ENCODE peak calls at places on chromosomes 3 and 15, in four cellular contexts. One of them, this sample, is unnamed.

GRCh38 chr3:110027446-110027845 is 690.1 kb upstream of the DPPA4 start:
- DNase-seq in stimulated activated CD8-positive, alpha-beta memory T cell treated with anti-CD3 and anti-CD28 coated beads, Interleukin-4, amount 100 ng/mL, for 24 hours: no peak
- DNase-seq in EH: peak
- DNase-seq in H7: no peak
- DNase-seq in this sample: peak

GRCh38 chr3:40452876-40453730 is 4.0 kb upstream of the RPL14 start:
- DNase-seq in EH: peak
- DNase-seq in H7: peak
- DNase-seq in stimulated activated CD8-positive, alpha-beta memory T cell treated with anti-CD3 and anti-CD28 coated beads, Interleukin-4, amount 100 ng/mL, for 24 hours: peak
- DNase-seq in this sample: peak

GRCh38 chr15:70220444-70220937 is 122.8 kb upstream of the TLE3 start:
- DNase-seq in stimulated activated CD8-positive, alpha-beta memory T cell treated with anti-CD3 and anti-CD28 coated beads, Interleukin-4, amount 100 ng/mL, for 24 hours: no peak
- DNase-seq in EH: no peak
- DNase-seq in H7: no peak
- DNase-seq in this sample: no peak

GRCh38 chr3:66588340-66588847 is 87.6 kb upstream of the LRIG1 start:
- DNase-seq in stimulated activated CD8-positive, alpha-beta memory T cell treated with anti-CD3 and anti-CD28 coated beads, Interleukin-4, amount 100 ng/mL, for 24 hours: no peak
- DNase-seq in EH: peak
- DNase-seq in H7: no peak
- DNase-seq in this sample: no peak

GRCh38 chr15:65286704-65287514 is at the start of gene PARP16:
- DNase-seq in stimulated activated CD8-positive, alpha-beta memory T cell treated with anti-CD3 and anti-CD28 coated beads, Interleukin-4, amount 100 ng/mL, for 24 hours: peak
- DNase-seq in H7: peak
- DNase-seq in EH: peak
- DNase-seq in this sample: peak

GRCh38 chr3:4999626-5000184 is 20.5 kb downstream of the BHLHE40 start:
- DNase-seq in EH: no peak
- DNase-seq in H7: no peak
- DNase-seq in stimulated activated CD8-positive, alpha-beta memory T cell treated with anti-CD3 and anti-CD28 coated beads, Interleukin-4, amount 100 ng/mL, for 24 hours: no peak
- DNase-seq in this sample: no peak

GRCh38 chr15:66046751-66047150 is 177.5 kb downstream of the RAB11A start:
- DNase-seq in EH: no peak
- DNase-seq in H7: no peak
- DNase-seq in stimulated activated CD8-positive, alpha-beta memory T cell treated with anti-CD3 and anti-CD28 coated beads, Interleukin-4, amount 100 ng/mL, for 24 hours: no peak
- DNase-seq in this sample: no peak

GRCh38 chr3:193418576-193419373 is 40.2 kb upstream of the ATP13A5 start:
- DNase-seq in stimulated activated CD8-positive, alpha-beta memory T cell treated with anti-CD3 and anti-CD28 coated beads, Interleukin-4, amount 100 ng/mL, for 24 hours: no peak
- DNase-seq in EH: no peak
- DNase-seq in H7: no peak
- DNase-seq in this sample: no peak

GRCh38 chr3:139935866-139936817 is 1.2 kb downstream of the CLSTN2 start:
- DNase-seq in stimulated activated CD8-positive, alpha-beta memory T cell treated with anti-CD3 and anti-CD28 coated beads, Interleukin-4, amount 100 ng/mL, for 24 hours: no peak
- DNase-seq in H7: peak
- DNase-seq in EH: peak
- DNase-seq in this sample: peak

GRCh38 chr3:9000041-9000440 is 36.8 kb upstream of the RAD18 start:
- DNase-seq in H7: no peak
- DNase-seq in stimulated activated CD8-positive, alpha-beta memory T cell treated with anti-CD3 and anti-CD28 coated beads, Interleukin-4, amount 100 ng/mL, for 24 hours: no peak
- DNase-seq in EH: no peak
- DNase-seq in this sample: no peak

GRCh38 chr3:10937141-10937825 is 55.3 kb upstream of the SLC6A1 start:
- DNase-seq in stimulated activated CD8-positive, alpha-beta memory T cell treated with anti-CD3 and anti-CD28 coated beads, Interleukin-4, amount 100 ng/mL, for 24 hours: no peak
- DNase-seq in H7: no peak
- DNase-seq in EH: no peak
- DNase-seq in this sample: no peak

GRCh38 chr3:150901793-150902192 is 3.4 kb downstream of the MINDY4B start:
- DNase-seq in EH: no peak
- DNase-seq in stimulated activated CD8-positive, alpha-beta memory T cell treated with anti-CD3 and anti-CD28 coated beads, Interleukin-4, amount 100 ng/mL, for 24 hours: no peak
- DNase-seq in H7: no peak
- DNase-seq in this sample: no peak

GRCh38 chr15:39312984-39313383 is 267.9 kb upstream of the THBS1 start:
- DNase-seq in H7: peak
- DNase-seq in stimulated activated CD8-positive, alpha-beta memory T cell treated with anti-CD3 and anti-CD28 coated beads, Interleukin-4, amount 100 ng/mL, for 24 hours: no peak
- DNase-seq in EH: peak
- DNase-seq in this sample: peak

GRCh38 chr15:95365615-95366107 is 964.8 kb upstream of the NR2F2 start:
- DNase-seq in stimulated activated CD8-positive, alpha-beta memory T cell treated with anti-CD3 and anti-CD28 coated beads, Interleukin-4, amount 100 ng/mL, for 24 hours: no peak
- DNase-seq in H7: no peak
- DNase-seq in EH: no peak
- DNase-seq in this sample: no peak

GRCh38 chr3:57557088-57557537 is 1.0 kb downstream of the PDE12 start:
- DNase-seq in H7: peak
- DNase-seq in stimulated activated CD8-positive, alpha-beta memory T cell treated with anti-CD3 and anti-CD28 coated beads, Interleukin-4, amount 100 ng/mL, for 24 hours: peak
- DNase-seq in EH: peak
- DNase-seq in this sample: peak

GRCh38 chr3:19364150-19364549 is 215.8 kb downstream of the KCNH8 start:
- DNase-seq in EH: no peak
- DNase-seq in stimulated activated CD8-positive, alpha-beta memory T cell treated with anti-CD3 and anti-CD28 coated beads, Interleukin-4, amount 100 ng/mL, for 24 hours: no peak
- DNase-seq in H7: no peak
- DNase-seq in this sample: no peak

GRCh38 chr15:101103589-101103988 is 148.3 kb downstream of the CHSY1 start:
- DNase-seq in EH: no peak
- DNase-seq in H7: peak
- DNase-seq in stimulated activated CD8-positive, alpha-beta memory T cell treated with anti-CD3 and anti-CD28 coated beads, Interleukin-4, amount 100 ng/mL, for 24 hours: no peak
- DNase-seq in this sample: no peak

GRCh38 chr3:153829596-153830170 is 291.5 kb upstream of the ARHGEF26 start:
- DNase-seq in stimulated activated CD8-positive, alpha-beta memory T cell treated with anti-CD3 and anti-CD28 coated beads, Interleukin-4, amount 100 ng/mL, for 24 hours: no peak
- DNase-seq in EH: no peak
- DNase-seq in H7: no peak
- DNase-seq in this sample: peak

GRCh38 chr3:194893121-194893979 is 207.7 kb downstream of the FAM43A start:
- DNase-seq in H7: no peak
- DNase-seq in EH: no peak
- DNase-seq in stimulated activated CD8-positive, alpha-beta memory T cell treated with anti-CD3 and anti-CD28 coated beads, Interleukin-4, amount 100 ng/mL, for 24 hours: no peak
- DNase-seq in this sample: no peak

GRCh38 chr3:122409392-122409791 is 6.5 kb downstream of the WDR5B start:
- DNase-seq in H7: no peak
- DNase-seq in EH: no peak
- DNase-seq in stimulated activated CD8-positive, alpha-beta memory T cell treated with anti-CD3 and anti-CD28 coated beads, Interleukin-4, amount 100 ng/mL, for 24 hours: no peak
- DNase-seq in this sample: no peak

GRCh38 chr3:109346770-109347295 is 9.5 kb upstream of the DPPA4 start:
- DNase-seq in H7: no peak
- DNase-seq in stimulated activated CD8-positive, alpha-beta memory T cell treated with anti-CD3 and anti-CD28 coated beads, Interleukin-4, amount 100 ng/mL, for 24 hours: no peak
- DNase-seq in EH: no peak
- DNase-seq in this sample: no peak

GRCh38 chr15:58880320-58880719 is 53.2 kb downstream of the SLTM start:
- DNase-seq in EH: no peak
- DNase-seq in H7: no peak
- DNase-seq in stimulated activated CD8-positive, alpha-beta memory T cell treated with anti-CD3 and anti-CD28 coated beads, Interleukin-4, amount 100 ng/mL, for 24 hours: no peak
- DNase-seq in this sample: no peak

GRCh38 chr3:183247190-183247589 is 5.9 kb upstream of the B3GNT5 start:
- DNase-seq in EH: peak
- DNase-seq in H7: no peak
- DNase-seq in stimulated activated CD8-positive, alpha-beta memory T cell treated with anti-CD3 and anti-CD28 coated beads, Interleukin-4, amount 100 ng/mL, for 24 hours: no peak
- DNase-seq in this sample: no peak

GRCh38 chr3:71062037-71062919 is 521.2 kb downstream of the FOXP1 start:
- DNase-seq in stimulated activated CD8-positive, alpha-beta memory T cell treated with anti-CD3 and anti-CD28 coated beads, Interleukin-4, amount 100 ng/mL, for 24 hours: no peak
- DNase-seq in EH: peak
- DNase-seq in H7: no peak
- DNase-seq in this sample: peak

GRCh38 chr15:44593042-44593736 is 56.2 kb downstream of the EIF3J start:
- DNase-seq in EH: peak
- DNase-seq in stimulated activated CD8-positive, alpha-beta memory T cell treated with anti-CD3 and anti-CD28 coated beads, Interleukin-4, amount 100 ng/mL, for 24 hours: no peak
- DNase-seq in H7: no peak
- DNase-seq in this sample: peak

GRCh38 chr3:105253225-105253624 is 113.5 kb upstream of the ALCAM start:
- DNase-seq in EH: no peak
- DNase-seq in stimulated activated CD8-positive, alpha-beta memory T cell treated with anti-CD3 and anti-CD28 coated beads, Interleukin-4, amount 100 ng/mL, for 24 hours: no peak
- DNase-seq in H7: no peak
- DNase-seq in this sample: no peak

GRCh38 chr3:149554826-149555225 is 80.3 kb downstream of the TM4SF4 start:
- DNase-seq in EH: peak
- DNase-seq in stimulated activated CD8-positive, alpha-beta memory T cell treated with anti-CD3 and anti-CD28 coated beads, Interleukin-4, amount 100 ng/mL, for 24 hours: no peak
- DNase-seq in H7: no peak
- DNase-seq in this sample: peak

GRCh38 chr3:42498791-42499477 is 3.5 kb upstream of the VIPR1 start:
- DNase-seq in EH: no peak
- DNase-seq in stimulated activated CD8-positive, alpha-beta memory T cell treated with anti-CD3 and anti-CD28 coated beads, Interleukin-4, amount 100 ng/mL, for 24 hours: no peak
- DNase-seq in H7: peak
- DNase-seq in this sample: no peak

GRCh38 chr15:69934607-69935006 is 163.1 kb downstream of the TLE3 start:
- DNase-seq in EH: no peak
- DNase-seq in stimulated activated CD8-positive, alpha-beta memory T cell treated with anti-CD3 and anti-CD28 coated beads, Interleukin-4, amount 100 ng/mL, for 24 hours: no peak
- DNase-seq in H7: no peak
- DNase-seq in this sample: no peak

GRCh38 chr15:57727031-57727430 is 20.5 kb downstream of the POLR2M start:
- DNase-seq in stimulated activated CD8-positive, alpha-beta memory T cell treated with anti-CD3 and anti-CD28 coated beads, Interleukin-4, amount 100 ng/mL, for 24 hours: no peak
- DNase-seq in H7: no peak
- DNase-seq in EH: peak
- DNase-seq in this sample: peak

GRCh38 chr3:140022061-140022781 is 87.2 kb downstream of the CLSTN2 start:
- DNase-seq in H7: no peak
- DNase-seq in EH: no peak
- DNase-seq in stimulated activated CD8-positive, alpha-beta memory T cell treated with anti-CD3 and anti-CD28 coated beads, Interleukin-4, amount 100 ng/mL, for 24 hours: no peak
- DNase-seq in this sample: no peak

GRCh38 chr3:141659821-141660597 is 78.1 kb upstream of the RNF7 start:
- DNase-seq in H7: peak
- DNase-seq in EH: peak
- DNase-seq in stimulated activated CD8-positive, alpha-beta memory T cell treated with anti-CD3 and anti-CD28 coated beads, Interleukin-4, amount 100 ng/mL, for 24 hours: no peak
- DNase-seq in this sample: peak

GRCh38 chr3:176799675-176800074 is 397.6 kb downstream of the TBL1XR1 start:
- DNase-seq in stimulated activated CD8-positive, alpha-beta memory T cell treated with anti-CD3 and anti-CD28 coated beads, Interleukin-4, amount 100 ng/mL, for 24 hours: no peak
- DNase-seq in EH: no peak
- DNase-seq in H7: no peak
- DNase-seq in this sample: no peak

GRCh38 chr15:65400760-65401606 is 21.8 kb downstream of the IGDCC4 start:
- DNase-seq in EH: peak
- DNase-seq in stimulated activated CD8-positive, alpha-beta memory T cell treated with anti-CD3 and anti-CD28 coated beads, Interleukin-4, amount 100 ng/mL, for 24 hours: peak
- DNase-seq in H7: peak
- DNase-seq in this sample: peak

GRCh38 chr3:98890181-98890882 is 11.2 kb downstream of the DCBLD2 start:
- DNase-seq in EH: no peak
- DNase-seq in stimulated activated CD8-positive, alpha-beta memory T cell treated with anti-CD3 and anti-CD28 coated beads, Interleukin-4, amount 100 ng/mL, for 24 hours: no peak
- DNase-seq in H7: no peak
- DNase-seq in this sample: no peak

GRCh38 chr3:13379191-13379830 is 40.8 kb downstream of the NUP210 start:
- DNase-seq in H7: no peak
- DNase-seq in EH: peak
- DNase-seq in stimulated activated CD8-positive, alpha-beta memory T cell treated with anti-CD3 and anti-CD28 coated beads, Interleukin-4, amount 100 ng/mL, for 24 hours: no peak
- DNase-seq in this sample: peak

GRCh38 chr3:111616417-111617105 is 21.4 kb upstream of the ZBED2 start:
- DNase-seq in H7: no peak
- DNase-seq in stimulated activated CD8-positive, alpha-beta memory T cell treated with anti-CD3 and anti-CD28 coated beads, Interleukin-4, amount 100 ng/mL, for 24 hours: peak
- DNase-seq in EH: peak
- DNase-seq in this sample: peak

GRCh38 chr3:127065561-127066270 is 82.8 kb downstream of the PLXNA1 start:
- DNase-seq in stimulated activated CD8-positive, alpha-beta memory T cell treated with anti-CD3 and anti-CD28 coated beads, Interleukin-4, amount 100 ng/mL, for 24 hours: no peak
- DNase-seq in H7: no peak
- DNase-seq in EH: peak
- DNase-seq in this sample: peak

GRCh38 chr3:22012471-22012870 is 261.5 kb upstream of the ZNF385D start:
- DNase-seq in stimulated activated CD8-positive, alpha-beta memory T cell treated with anti-CD3 and anti-CD28 coated beads, Interleukin-4, amount 100 ng/mL, for 24 hours: no peak
- DNase-seq in EH: peak
- DNase-seq in H7: no peak
- DNase-seq in this sample: peak

This sample was measured in GM23248.